ENCODE peak calls at places on chromosomes 7 and 10, in nine cellular contexts. N, J, Q, S, E, C, Z, B and V are unnamed samples.

GRCh38 chr10:114682121-114682520 is 24.0 kb upstream of the ABLIM1 start:
- DNase-seq in N (no peak), J (no peak), Q (no peak), S (no peak), E (no peak), C (no peak), Z (no peak), B (no peak), V (no peak)

GRCh38 chr10:21801609-21802008 is 201.9 kb downstream of the DNAJC1 start:
- DNase-seq in N (no peak), J (no peak), Q (no peak), S (no peak), E (no peak), C (no peak), Z (no peak), B (no peak), V (no peak)

GRCh38 chr7:23017303-23017702 is 3.4 kb upstream of the HYCC1 start:
- DNase-seq in N (no peak), J (peak), Q (no peak), S (no peak), E (no peak), C (no peak), Z (no peak), B (no peak), V (no peak)

GRCh38 chr7:157890921-157891401 is 554.2 kb downstream of the DNAJB6 start:
- DNase-seq in N (no peak), J (no peak), Q (no peak), S (no peak), E (no peak), C (no peak), Z (no peak), B (no peak), V (no peak)

GRCh38 chr10:100370561-100370975 is 23.5 kb downstream of the SCD start:
- DNase-seq in N (no peak), J (no peak), Q (peak), S (no peak), E (no peak), C (peak), Z (peak), B (peak), V (peak)

GRCh38 chr7:134632937-134633540 is 13.6 kb upstream of the BPGM start:
- DNase-seq in N (no peak), J (peak), Q (no peak), S (no peak), E (peak), C (no peak), Z (no peak), B (peak), V (peak)

GRCh38 chr10:97861924-97862323 is 12.3 kb downstream of the GOLGA7B start:
- DNase-seq in N (no peak), J (no peak), Q (no peak), S (no peak), E (no peak), C (no peak), Z (no peak), B (no peak), V (no peak)

GRCh38 chr10:3652886-3653285 is 132.1 kb downstream of the KLF6 start:
- DNase-seq in N (peak), J (no peak), Q (no peak), S (no peak), E (peak), C (no peak), Z (no peak), B (no peak), V (no peak)

GRCh38 chr7:16345979-16346958 is 75.1 kb downstream of the CRPPA start:
- DNase-seq in N (no peak), J (no peak), Q (peak), S (peak), E (peak), C (no peak), Z (peak), B (no peak), V (peak)

GRCh38 chr7:155410436-155410835 is 47.5 kb upstream of the EN2 start:
- DNase-seq in N (no peak), J (no peak), Q (no peak), S (no peak), E (no peak), C (no peak), Z (no peak), B (no peak), V (no peak)

GRCh38 chr7:106793015-106793651 is 71.9 kb upstream of the PIK3CG start:
- DNase-seq in N (no peak), J (peak), Q (no peak), S (no peak), E (peak), C (no peak), Z (no peak), B (no peak), V (peak)

GRCh38 chr10:6204341-6205191 is 1.8 kb downstream of the PFKFB3 start:
- DNase-seq in N (peak), J (peak), Q (no peak), S (no peak), E (peak), C (peak), Z (peak), B (no peak), V (peak)

GRCh38 chr10:22420787-22421517 is 75.7 kb downstream of the SPAG6 start:
- DNase-seq in N (no peak), J (peak), Q (no peak), S (no peak), E (peak), C (no peak), Z (no peak), B (no peak), V (peak)

GRCh38 chr7:13291010-13291409 is 603.6 kb downstream of the ARL4A start:
- DNase-seq in N (no peak), J (no peak), Q (no peak), S (no peak), E (peak), C (no peak), Z (no peak), B (no peak), V (peak)

GRCh38 chr10:130050008-130050407 is 60.6 kb downstream of the C10orf143 start:
- DNase-seq in N (no peak), J (no peak), Q (no peak), S (no peak), E (no peak), C (no peak), Z (no peak), B (no peak), V (no peak)

GRCh38 chr7:153509763-153510162 is 542.4 kb upstream of the DPP6 start:
- DNase-seq in N (no peak), J (no peak), Q (no peak), S (no peak), E (no peak), C (no peak), Z (no peak), B (no peak), V (no peak)

GRCh38 chr7:151276651-151277590 is 28.4 kb upstream of the SMARCD3 start:
- DNase-seq in N (peak), J (peak), Q (no peak), S (peak), E (peak), C (no peak), Z (no peak), B (no peak), V (peak)

GRCh38 chr7:108454674-108455523 is 1.3 kb downstream of the NRCAM start:
- DNase-seq in N (peak), J (no peak), Q (no peak), S (no peak), E (peak), C (no peak), Z (no peak), B (no peak), V (no peak)

GRCh38 chr7:131544449-131545425 is 11.7 kb downstream of the PODXL start:
- DNase-seq in N (peak), J (peak), Q (no peak), S (no peak), E (peak), C (no peak), Z (no peak), B (no peak), V (no peak)

GRCh38 chr7:73870041-73870492 is 9.1 kb downstream of the TMEM270 start:
- DNase-seq in N (peak), J (no peak), Q (no peak), S (no peak), E (no peak), C (peak), Z (no peak), B (no peak), V (no peak)

GRCh38 chr10:64023926-64024465 is 502.8 kb downstream of the REEP3 start:
- DNase-seq in N (no peak), J (no peak), Q (no peak), S (no peak), E (no peak), C (no peak), Z (no peak), B (no peak), V (no peak)

GRCh38 chr7:28383949-28384348 is 28.4 kb upstream of the CREB5 start:
- DNase-seq in N (no peak), J (no peak), Q (no peak), S (no peak), E (no peak), C (no peak), Z (no peak), B (no peak), V (no peak)

GRCh38 chr10:68088744-68089143 is 13.7 kb upstream of the HERC4 start:
- DNase-seq in N (no peak), J (no peak), Q (no peak), S (no peak), E (peak), C (no peak), Z (no peak), B (no peak), V (no peak)

GRCh38 chr10:49761789-49762565 is at the start of gene OGDHL:
- DNase-seq in N (peak), J (peak), Q (no peak), S (no peak), E (peak), C (peak), Z (peak), B (no peak), V (peak)

DNA sequence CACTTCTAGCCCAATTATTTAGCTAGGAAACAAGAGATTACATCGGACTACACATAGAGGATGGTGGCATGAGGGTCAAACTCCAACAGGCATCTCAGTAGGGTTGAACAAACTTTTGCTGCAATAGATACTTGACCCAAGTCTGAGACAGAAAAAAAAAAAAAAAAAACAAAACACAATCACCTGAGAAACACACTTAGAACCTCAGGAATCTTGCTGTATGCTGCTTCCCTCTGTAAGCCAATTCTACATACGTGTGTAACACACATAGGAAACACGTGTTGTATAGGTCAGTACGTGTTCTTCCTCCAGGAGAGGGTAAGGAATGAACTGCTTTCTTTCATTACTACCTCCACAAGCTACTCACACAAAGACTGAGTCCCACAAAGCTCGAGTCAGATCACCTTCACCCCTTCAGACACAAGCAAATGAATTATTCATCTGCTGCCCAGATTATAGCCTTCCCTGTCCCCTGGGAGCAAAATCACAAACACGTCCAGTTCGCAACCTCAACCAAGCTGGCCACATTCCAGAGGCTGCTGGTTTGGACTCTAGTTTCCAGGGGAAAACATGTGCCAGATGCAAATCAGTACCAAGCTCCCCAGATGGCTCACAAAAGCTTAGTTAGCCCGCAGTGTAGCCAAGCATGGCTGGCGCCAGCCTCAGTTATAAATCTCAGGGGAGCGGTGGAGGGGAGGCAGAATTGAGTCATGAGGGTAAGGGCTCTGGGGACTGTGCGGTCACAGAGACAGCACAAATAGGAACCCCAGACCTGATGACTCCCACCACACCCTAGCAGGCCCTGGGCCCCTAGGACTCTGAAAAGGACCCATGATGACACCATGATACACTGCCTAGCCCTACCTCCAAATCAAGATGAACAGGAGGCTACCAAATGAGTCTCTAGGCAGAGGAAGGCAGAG is 15.1 kb downstream of the PSAP start:
- DNase-seq in N (peak), J (peak), Q (no peak), S (peak), E (peak), C (peak), Z (no peak), B (peak), V (no peak)
- H3K4me3 ChIP-seq in N (no peak), J (peak), Q (no peak), S (no peak), E (no peak), C (no peak), Z (no peak), B (no peak), V (no peak)

DNA sequence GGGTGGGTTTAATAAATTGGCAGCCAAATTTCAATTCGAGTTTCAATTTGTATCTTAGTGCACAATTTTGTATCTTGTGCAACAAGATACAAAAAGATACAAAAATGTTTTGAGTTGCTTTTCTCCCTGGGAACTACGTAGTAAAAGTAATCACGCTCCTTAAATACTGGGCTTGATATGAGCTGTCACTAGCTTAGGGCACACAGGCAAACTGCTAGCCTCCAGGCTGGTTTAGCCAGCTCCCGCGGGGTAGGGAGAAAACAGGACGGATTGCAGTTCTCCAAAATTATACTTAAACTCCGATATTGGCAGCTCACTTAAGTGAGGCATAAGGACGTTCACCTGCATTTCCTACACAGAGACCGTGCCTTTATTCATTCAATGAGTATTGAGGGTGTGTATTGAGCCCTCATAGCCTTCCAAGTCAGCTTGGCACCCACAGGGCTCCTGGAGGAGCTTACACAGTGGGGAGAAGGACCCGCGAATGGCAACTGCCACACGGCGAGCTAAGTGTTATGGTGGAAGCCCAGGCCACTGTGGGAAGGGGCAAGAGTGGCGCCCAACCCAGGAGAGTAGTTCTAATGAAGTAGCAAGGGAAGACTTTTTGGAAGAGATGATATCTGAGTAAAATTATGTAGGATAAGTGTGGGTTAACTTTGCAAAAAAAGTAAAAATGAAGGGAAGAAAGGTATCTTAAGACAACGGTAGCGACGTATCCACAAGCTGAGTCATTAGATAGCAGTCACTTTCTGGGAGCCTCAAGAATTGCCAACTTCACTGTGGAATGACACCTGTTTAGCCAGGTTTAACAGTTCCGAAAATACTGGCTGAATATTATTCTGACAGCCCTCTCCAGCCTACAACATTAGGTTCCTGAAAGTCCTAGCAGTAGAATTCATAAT is 1.6 kb upstream of the EPC1 start:
- DNase-seq in N (no peak), J (no peak), Q (no peak), S (no peak), E (no peak), C (no peak), Z (no peak), B (peak), V (no peak)
- H3K4me3 ChIP-seq in N (peak), J (peak), Q (no peak), S (no peak), E (no peak), C (no peak), Z (no peak), B (no peak), V (no peak)

DNA sequence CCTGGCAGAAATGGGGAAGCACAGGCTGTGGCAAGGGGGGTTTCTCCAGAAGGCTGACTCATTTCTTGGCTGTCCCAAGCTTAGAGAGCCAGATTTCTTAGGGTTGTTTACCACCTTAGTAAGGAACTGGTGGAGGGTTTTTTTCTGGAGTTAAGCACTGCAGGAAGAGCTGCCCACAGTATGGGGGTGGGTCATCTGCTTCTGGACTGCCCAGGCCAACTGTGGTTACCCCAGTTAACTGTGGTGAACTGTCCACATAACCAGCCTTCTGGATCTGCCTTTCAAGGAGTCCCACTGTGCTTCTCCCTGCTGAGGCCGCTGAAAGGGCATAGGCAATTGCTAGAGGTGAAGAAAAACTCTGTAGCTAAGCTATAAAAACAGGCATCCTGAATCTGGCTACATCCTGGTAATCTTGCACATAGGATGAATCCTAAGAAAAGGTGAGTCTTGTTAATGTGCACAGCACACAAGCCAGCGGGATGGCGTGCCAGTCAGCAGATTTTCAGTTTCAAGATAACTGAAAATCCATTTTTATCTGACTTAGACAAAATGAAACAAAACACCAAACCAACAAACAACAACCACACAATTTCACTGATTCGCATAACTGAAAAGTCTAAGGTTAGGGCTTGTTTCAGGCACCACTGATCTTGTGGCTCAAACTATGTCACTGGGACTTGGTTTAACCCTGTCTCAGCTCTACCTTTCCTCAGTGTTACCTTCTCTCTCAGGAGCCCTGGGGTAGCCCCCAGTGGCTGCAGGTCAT is 21.6 kb upstream of the TSPAN33 start:
- DNase-seq in N (no peak), J (no peak), Q (no peak), S (no peak), E (peak), C (no peak), Z (no peak), B (peak), V (no peak)
- H3K4me3 ChIP-seq in N (no peak), J (no peak), Q (no peak), S (no peak), E (no peak), C (no peak), Z (no peak), B (no peak), V (no peak)

GRCh38 chr7:116876664-116877442 is 14.5 kb downstream of the CAPZA2 start:
- DNase-seq in N (peak), J (no peak), Q (no peak), S (no peak), E (peak), C (peak), Z (peak), B (no peak), V (no peak)

GRCh38 chr7:116873619-116874018 is 11.2 kb downstream of the CAPZA2 start:
- DNase-seq in N (no peak), J (no peak), Q (no peak), S (no peak), E (no peak), C (no peak), Z (no peak), B (no peak), V (no peak)

GRCh38 chr7:116872026-116872425 is 9.6 kb downstream of the CAPZA2 start:
- DNase-seq in N (no peak), J (no peak), Q (no peak), S (no peak), E (peak), C (no peak), Z (no peak), B (no peak), V (no peak)

GRCh38 chr7:116877443-116878217 is 15.2 kb downstream of the CAPZA2 start:
- DNase-seq in N (no peak), J (no peak), Q (no peak), S (no peak), E (no peak), C (no peak), Z (no peak), B (no peak), V (no peak)
- H3K4me3 ChIP-seq in N (no peak), J (no peak), Q (no peak), S (no peak), E (no peak), C (no peak), Z (no peak), B (no peak), V (no peak)